ENCODE peak calls at places on chromosomes 11 and 22, in ten cellular contexts. One of them, this sample, is unnamed.

GRCh38 chr11:39541945-39542351 is 1917.5 kb downstream of the LRRC4C start:
- DNase-seq in GM23338: peak
- DNase-seq in uterus: no peak
- DNase-seq in HFF-Myc: no peak
- DNase-seq in cardiac muscle cell: no peak
- DNase-seq in nephron progenitor cell: no peak
- DNase-seq in A549: no peak
- DNase-seq in fibroblast of mammary gland: no peak
- DNase-seq in tibial nerve: no peak
- DNase-seq in kidney: peak
- DNase-seq in this sample: peak

GRCh38 chr22:48369789-48370507 is 1457.7 kb downstream of the BRD1 start:
- DNase-seq in GM23338: peak
- DNase-seq in uterus: no peak
- DNase-seq in HFF-Myc: no peak
- DNase-seq in cardiac muscle cell: no peak
- DNase-seq in nephron progenitor cell: no peak
- DNase-seq in A549: peak
- DNase-seq in fibroblast of mammary gland: no peak
- DNase-seq in tibial nerve: no peak
- DNase-seq in kidney: no peak
- DNase-seq in this sample: no peak

GRCh38 chr11:118194835-118195627 is 18.6 kb upstream of the SCN2B start:
- DNase-seq in GM23338: no peak
- DNase-seq in uterus: peak
- DNase-seq in HFF-Myc: peak
- DNase-seq in cardiac muscle cell: peak
- DNase-seq in nephron progenitor cell: no peak
- DNase-seq in A549: peak
- DNase-seq in fibroblast of mammary gland: peak
- DNase-seq in tibial nerve: peak
- DNase-seq in kidney: peak
- DNase-seq in this sample: no peak

GRCh38 chr11:32931605-32932004 is 39.0 kb downstream of the QSER1 start:
- DNase-seq in GM23338: no peak
- DNase-seq in uterus: no peak
- DNase-seq in HFF-Myc: no peak
- DNase-seq in cardiac muscle cell: peak
- DNase-seq in nephron progenitor cell: no peak
- DNase-seq in A549: no peak
- DNase-seq in fibroblast of mammary gland: no peak
- DNase-seq in tibial nerve: no peak
- DNase-seq in kidney: no peak
- DNase-seq in this sample: no peak

GRCh38 chr11:132457445-132457844 is 1074.9 kb downstream of the OPCML start:
- DNase-seq in GM23338: no peak
- DNase-seq in uterus: no peak
- DNase-seq in HFF-Myc: no peak
- DNase-seq in cardiac muscle cell: no peak
- DNase-seq in nephron progenitor cell: no peak
- DNase-seq in A549: no peak
- DNase-seq in fibroblast of mammary gland: no peak
- DNase-seq in tibial nerve: no peak
- DNase-seq in kidney: no peak
- DNase-seq in this sample: no peak

GRCh38 chr11:20051783-20052399 is 108.4 kb downstream of the DBX1 start:
- DNase-seq in GM23338: no peak
- DNase-seq in uterus: no peak
- DNase-seq in HFF-Myc: no peak
- DNase-seq in cardiac muscle cell: no peak
- DNase-seq in nephron progenitor cell: no peak
- DNase-seq in A549: no peak
- DNase-seq in fibroblast of mammary gland: no peak
- DNase-seq in tibial nerve: no peak
- DNase-seq in kidney: no peak
- DNase-seq in this sample: no peak

GRCh38 chr11:134741453-134742227 is 329.6 kb upstream of the B3GAT1 start:
- DNase-seq in GM23338: no peak
- DNase-seq in uterus: no peak
- DNase-seq in HFF-Myc: no peak
- DNase-seq in cardiac muscle cell: peak
- DNase-seq in nephron progenitor cell: no peak
- DNase-seq in A549: no peak
- DNase-seq in fibroblast of mammary gland: no peak
- DNase-seq in tibial nerve: no peak
- DNase-seq in kidney: no peak
- DNase-seq in this sample: no peak

GRCh38 chr11:31236052-31236652 is 133.4 kb downstream of the DCDC1 start:
- DNase-seq in GM23338: no peak
- DNase-seq in uterus: no peak
- DNase-seq in HFF-Myc: no peak
- DNase-seq in cardiac muscle cell: peak
- DNase-seq in nephron progenitor cell: no peak
- DNase-seq in A549: no peak
- DNase-seq in fibroblast of mammary gland: peak
- DNase-seq in tibial nerve: no peak
- DNase-seq in kidney: no peak
- DNase-seq in this sample: no peak

GRCh38 chr22:48713266-48714205 is 1114.1 kb downstream of the BRD1 start:
- DNase-seq in GM23338: no peak
- DNase-seq in uterus: no peak
- DNase-seq in HFF-Myc: no peak
- DNase-seq in cardiac muscle cell: no peak
- DNase-seq in nephron progenitor cell: no peak
- DNase-seq in A549: no peak
- DNase-seq in fibroblast of mammary gland: no peak
- DNase-seq in tibial nerve: no peak
- DNase-seq in kidney: peak
- DNase-seq in this sample: no peak

GRCh38 chr22:39776295-39776694 is 117.3 kb downstream of the ENTHD1 start:
- DNase-seq in GM23338: no peak
- DNase-seq in uterus: no peak
- DNase-seq in HFF-Myc: no peak
- DNase-seq in cardiac muscle cell: no peak
- DNase-seq in nephron progenitor cell: no peak
- DNase-seq in A549: no peak
- DNase-seq in fibroblast of mammary gland: no peak
- DNase-seq in tibial nerve: no peak
- DNase-seq in kidney: no peak
- DNase-seq in this sample: no peak

GRCh38 chr11:21810650-21811049 is 382.2 kb upstream of the ANO5 start:
- DNase-seq in GM23338: no peak
- DNase-seq in uterus: no peak
- DNase-seq in HFF-Myc: no peak
- DNase-seq in cardiac muscle cell: peak
- DNase-seq in nephron progenitor cell: no peak
- DNase-seq in A549: no peak
- DNase-seq in fibroblast of mammary gland: no peak
- DNase-seq in tibial nerve: no peak
- DNase-seq in kidney: no peak
- DNase-seq in this sample: no peak

GRCh38 chr11:61279934-61280656 is 15.0 kb downstream of the VWCE start:
- DNase-seq in GM23338: peak
- DNase-seq in uterus: no peak
- DNase-seq in HFF-Myc: no peak
- DNase-seq in cardiac muscle cell: no peak
- DNase-seq in nephron progenitor cell: no peak
- DNase-seq in A549: no peak
- DNase-seq in fibroblast of mammary gland: peak
- DNase-seq in tibial nerve: no peak
- DNase-seq in kidney: peak
- DNase-seq in this sample: no peak

GRCh38 chr11:124891390-124891861 is 6.2 kb downstream of the ROBO4 start:
- DNase-seq in GM23338: peak
- DNase-seq in uterus: no peak
- DNase-seq in HFF-Myc: no peak
- DNase-seq in cardiac muscle cell: peak
- DNase-seq in nephron progenitor cell: peak
- DNase-seq in A549: no peak
- DNase-seq in fibroblast of mammary gland: no peak
- DNase-seq in tibial nerve: peak
- DNase-seq in kidney: peak
- DNase-seq in this sample: peak

GRCh38 chr11:61787928-61788491 is 4.4 kb downstream of the TMEM258 start:
- DNase-seq in GM23338: peak
- DNase-seq in uterus: no peak
- DNase-seq in HFF-Myc: peak
- DNase-seq in cardiac muscle cell: peak
- DNase-seq in nephron progenitor cell: peak
- DNase-seq in A549: peak
- DNase-seq in fibroblast of mammary gland: peak
- DNase-seq in tibial nerve: no peak
- DNase-seq in kidney: peak
- DNase-seq in this sample: peak

GRCh38 chr11:18791175-18792065 is at the start of gene PTPN5:
- DNase-seq in GM23338: peak
- DNase-seq in uterus: no peak
- DNase-seq in HFF-Myc: no peak
- DNase-seq in cardiac muscle cell: peak
- DNase-seq in nephron progenitor cell: peak
- DNase-seq in A549: no peak
- DNase-seq in fibroblast of mammary gland: no peak
- DNase-seq in tibial nerve: no peak
- DNase-seq in kidney: no peak
- DNase-seq in this sample: peak

GRCh38 chr11:129694538-129694937 is 121.1 kb upstream of the TMEM45B start:
- DNase-seq in GM23338: peak
- DNase-seq in uterus: no peak
- DNase-seq in HFF-Myc: no peak
- DNase-seq in cardiac muscle cell: no peak
- DNase-seq in nephron progenitor cell: no peak
- DNase-seq in A549: no peak
- DNase-seq in fibroblast of mammary gland: no peak
- DNase-seq in tibial nerve: no peak
- DNase-seq in kidney: no peak
- DNase-seq in this sample: no peak
- TF ChIP-seq CTCF in GM23338: peak
- TF ChIP-seq CTCF in uterus: no peak
- TF ChIP-seq CTCF in HFF-Myc: peak
- TF ChIP-seq CTCF in cardiac muscle cell: no peak
- TF ChIP-seq CTCF in nephron progenitor cell: no peak
- TF ChIP-seq CTCF in A549: no peak
- TF ChIP-seq CTCF in fibroblast of mammary gland: no peak
- TF ChIP-seq CTCF in tibial nerve: no peak
- TF ChIP-seq CTCF in kidney: no peak
- TF ChIP-seq CTCF in this sample: no peak

GRCh38 chr22:37416806-37417205 is 10.5 kb downstream of the ELFN2 start:
- DNase-seq in GM23338: no peak
- DNase-seq in uterus: no peak
- DNase-seq in HFF-Myc: no peak
- DNase-seq in cardiac muscle cell: no peak
- DNase-seq in nephron progenitor cell: peak
- DNase-seq in A549: no peak
- DNase-seq in fibroblast of mammary gland: no peak
- DNase-seq in tibial nerve: no peak
- DNase-seq in kidney: peak
- DNase-seq in this sample: no peak

GRCh38 chr22:37414288-37414687 is 13.0 kb downstream of the ELFN2 start:
- DNase-seq in GM23338: no peak
- DNase-seq in uterus: no peak
- DNase-seq in HFF-Myc: no peak
- DNase-seq in cardiac muscle cell: no peak
- DNase-seq in nephron progenitor cell: no peak
- DNase-seq in A549: no peak
- DNase-seq in fibroblast of mammary gland: no peak
- DNase-seq in tibial nerve: no peak
- DNase-seq in kidney: no peak
- DNase-seq in this sample: no peak

GRCh38 chr22:37413546-37413945 is 13.7 kb downstream of the ELFN2 start:
- DNase-seq in GM23338: no peak
- DNase-seq in uterus: no peak
- DNase-seq in HFF-Myc: no peak
- DNase-seq in cardiac muscle cell: no peak
- DNase-seq in nephron progenitor cell: no peak
- DNase-seq in A549: no peak
- DNase-seq in fibroblast of mammary gland: no peak
- DNase-seq in tibial nerve: no peak
- DNase-seq in kidney: no peak
- DNase-seq in this sample: no peak

GRCh38 chr22:37416389-37416788 is 10.9 kb downstream of the ELFN2 start:
- DNase-seq in GM23338: no peak
- DNase-seq in uterus: no peak
- DNase-seq in HFF-Myc: no peak
- DNase-seq in cardiac muscle cell: no peak
- DNase-seq in nephron progenitor cell: no peak
- DNase-seq in A549: no peak
- DNase-seq in fibroblast of mammary gland: no peak
- DNase-seq in tibial nerve: no peak
- DNase-seq in kidney: no peak
- DNase-seq in this sample: no peak

GRCh38 chr22:37415210-37415609 is 12.1 kb downstream of the ELFN2 start:
- DNase-seq in GM23338: no peak
- DNase-seq in uterus: no peak
- DNase-seq in HFF-Myc: no peak
- DNase-seq in cardiac muscle cell: no peak
- DNase-seq in nephron progenitor cell: no peak
- DNase-seq in A549: no peak
- DNase-seq in fibroblast of mammary gland: no peak
- DNase-seq in tibial nerve: no peak
- DNase-seq in kidney: no peak
- DNase-seq in this sample: no peak
- TF ChIP-seq CTCF in GM23338: no peak
- TF ChIP-seq CTCF in uterus: no peak
- TF ChIP-seq CTCF in HFF-Myc: no peak
- TF ChIP-seq CTCF in cardiac muscle cell: no peak
- TF ChIP-seq CTCF in nephron progenitor cell: no peak
- TF ChIP-seq CTCF in A549: no peak
- TF ChIP-seq CTCF in fibroblast of mammary gland: no peak
- TF ChIP-seq CTCF in tibial nerve: no peak
- TF ChIP-seq CTCF in kidney: no peak
- TF ChIP-seq CTCF in this sample: no peak

GRCh38 chr11:8794677-8795103 is 112.1 kb downstream of the RPL27A start:
- DNase-seq in GM23338: peak
- DNase-seq in uterus: no peak
- DNase-seq in HFF-Myc: no peak
- DNase-seq in cardiac muscle cell: no peak
- DNase-seq in nephron progenitor cell: no peak
- DNase-seq in A549: no peak
- DNase-seq in fibroblast of mammary gland: no peak
- DNase-seq in tibial nerve: no peak
- DNase-seq in kidney: no peak
- DNase-seq in this sample: no peak
- TF ChIP-seq CTCF in GM23338: peak
- TF ChIP-seq CTCF in uterus: no peak
- TF ChIP-seq CTCF in HFF-Myc: peak
- TF ChIP-seq CTCF in cardiac muscle cell: no peak
- TF ChIP-seq CTCF in nephron progenitor cell: peak
- TF ChIP-seq CTCF in A549: no peak
- TF ChIP-seq CTCF in fibroblast of mammary gland: peak
- TF ChIP-seq CTCF in tibial nerve: no peak
- TF ChIP-seq CTCF in kidney: peak
- TF ChIP-seq CTCF in this sample: no peak

DNA sequence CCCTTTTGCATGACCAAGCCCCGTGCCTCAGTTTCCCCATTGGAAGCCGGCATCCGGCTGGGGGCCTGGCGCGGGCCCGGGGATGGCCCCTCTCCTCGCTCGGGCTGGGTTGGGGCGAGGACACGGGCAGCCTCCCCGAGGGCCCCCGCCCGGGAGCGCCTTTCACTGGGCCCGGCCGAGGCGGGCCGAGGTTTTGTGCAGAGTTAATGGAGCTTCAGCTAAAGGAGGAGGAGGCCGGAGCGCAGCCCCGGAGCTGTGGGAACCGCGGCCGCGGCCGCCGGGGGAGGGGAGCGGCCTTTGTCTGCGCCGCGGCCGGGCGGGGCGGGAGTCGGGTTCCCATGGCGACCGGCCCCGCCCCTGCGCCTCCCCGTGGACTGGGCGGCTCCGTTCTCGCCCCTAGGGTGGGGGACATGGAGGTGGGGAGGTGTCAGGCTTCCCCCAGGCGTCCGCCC is 1.4 kb upstream of the MAPK11 start:
- DNase-seq in GM23338: peak
- DNase-seq in uterus: peak
- DNase-seq in HFF-Myc: no peak
- DNase-seq in cardiac muscle cell: peak
- DNase-seq in nephron progenitor cell: peak
- DNase-seq in A549: no peak
- DNase-seq in fibroblast of mammary gland: peak
- DNase-seq in tibial nerve: no peak
- DNase-seq in kidney: no peak
- DNase-seq in this sample: peak
- TF ChIP-seq CTCF in GM23338: no peak
- TF ChIP-seq CTCF in uterus: no peak
- TF ChIP-seq CTCF in HFF-Myc: no peak
- TF ChIP-seq CTCF in cardiac muscle cell: no peak
- TF ChIP-seq CTCF in nephron progenitor cell: no peak
- TF ChIP-seq CTCF in A549: no peak
- TF ChIP-seq CTCF in fibroblast of mammary gland: no peak
- TF ChIP-seq CTCF in tibial nerve: no peak
- TF ChIP-seq CTCF in kidney: peak
- TF ChIP-seq CTCF in this sample: no peak